ENCODE peak calls at places on chromosomes 5 and 9, in eight cellular contexts. R is stomach, X is tibial nerve, G is AG09319, B is heart left ventricle, N is endothelial cell, A is colonic mucosa, J is uterus. S is an unnamed sample.

GRCh38 chr5:52861368-52861767 is 73.7 kb downstream of the ITGA1 start:
- DNase-seq in R (no peak), X (no peak), G (no peak), B (no peak), N (no peak), A (no peak), J (no peak), S (no peak)

GRCh38 chr5:80706835-80707447 is 52.2 kb upstream of the DHFR start:
- DNase-seq in R (no peak), X (no peak), G (no peak), B (no peak), N (no peak), A (no peak), J (no peak), S (no peak)

GRCh38 chr9:136546697-136547481 is 1.0 kb upstream of the NOTCH1 start:
- DNase-seq in R (peak), X (no peak), G (no peak), B (no peak), N (no peak), A (peak), J (peak), S (peak)

GRCh38 chr5:172361566-172362238 is 78.1 kb upstream of the UBTD2 start:
- DNase-seq in R (no peak), X (peak), G (peak), B (no peak), N (no peak), A (no peak), J (no peak), S (no peak)

GRCh38 chr9:124366476-124367220 is 48.6 kb downstream of the PSMB7 start:
- DNase-seq in R (no peak), X (no peak), G (no peak), B (no peak), N (no peak), A (no peak), J (no peak), S (no peak)

GRCh38 chr9:107340920-107341632 is 58.0 kb downstream of the RAD23B start:
- DNase-seq in R (peak), X (peak), G (no peak), B (peak), N (peak), A (peak), J (peak), S (peak)

GRCh38 chr5:26719824-26720223 is 318.6 kb downstream of the CDH9 start:
- DNase-seq in R (no peak), X (no peak), G (no peak), B (no peak), N (no peak), A (no peak), J (no peak), S (no peak)

GRCh38 chr9:133658442-133659431 is 22.6 kb downstream of the DBH start:
- DNase-seq in R (peak), X (peak), G (no peak), B (peak), N (no peak), A (peak), J (peak), S (peak)

GRCh38 chr5:38846379-38846967 is 661 bp downstream of the OSMR start:
- DNase-seq in R (no peak), X (no peak), G (no peak), B (no peak), N (no peak), A (no peak), J (no peak), S (peak)

GRCh38 chr9:81002920-81003319 is 686.4 kb downstream of the TLE1 start:
- DNase-seq in R (no peak), X (no peak), G (no peak), B (no peak), N (no peak), A (no peak), J (no peak), S (no peak)

GRCh38 chr5:168239325-168239724 is 52.1 kb upstream of the WWC1 start:
- DNase-seq in R (no peak), X (no peak), G (no peak), B (no peak), N (no peak), A (no peak), J (no peak), S (no peak)

GRCh38 chr5:138273834-138274188 is 610 bp downstream of the GFRA3 start:
- DNase-seq in R (no peak), X (no peak), G (no peak), B (no peak), N (no peak), A (no peak), J (no peak), S (no peak)

GRCh38 chr5:31396611-31397295 is 135.1 kb downstream of the DROSHA start:
- DNase-seq in R (no peak), X (no peak), G (no peak), B (no peak), N (no peak), A (no peak), J (no peak), S (no peak)

GRCh38 chr9:124743686-124744348 is 27.3 kb downstream of the NR6A1 start:
- DNase-seq in R (no peak), X (no peak), G (no peak), B (no peak), N (no peak), A (no peak), J (no peak), S (no peak)

GRCh38 chr5:104265531-104266130 is 703.0 kb upstream of the NUDT12 start:
- DNase-seq in R (no peak), X (no peak), G (no peak), B (no peak), N (no peak), A (no peak), J (no peak), S (no peak)

GRCh38 chr9:68515304-68516017 is 25.2 kb downstream of the TMEM252 start:
- DNase-seq in R (peak), X (no peak), G (no peak), B (no peak), N (no peak), A (no peak), J (peak), S (peak)

DNA sequence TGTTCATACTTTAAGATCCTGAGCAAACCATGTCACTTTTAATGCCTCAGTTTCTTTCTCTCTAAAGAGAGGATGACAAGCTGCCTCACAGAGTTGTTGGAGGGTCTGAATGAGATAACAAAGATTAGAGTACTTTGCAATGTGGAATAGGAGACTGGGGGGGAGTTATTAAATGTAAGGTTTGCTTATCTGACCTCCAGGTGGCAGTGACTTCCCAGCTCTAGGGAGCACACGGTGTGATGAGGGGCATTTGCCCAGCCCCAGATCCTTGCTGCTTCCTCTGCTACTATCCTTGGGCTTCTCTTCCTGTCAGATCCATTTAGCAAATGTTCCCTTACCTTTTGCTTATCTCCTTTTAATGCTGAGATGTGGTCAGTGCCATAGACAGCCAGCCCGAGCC is 30.7 kb downstream of the ENHO start:
- DNase-seq in R (no peak), X (no peak), G (no peak), B (no peak), N (no peak), A (no peak), J (no peak), S (no peak)
- TF ChIP-seq CTCF in R (no peak), X (no peak), G (no peak), B (no peak), N (no peak), A (no peak), J (no peak), S (no peak)

GRCh38 chr5:35920890-35921289 is 17.5 kb downstream of the CAPSL start:
- DNase-seq in R (no peak), X (no peak), G (no peak), B (no peak), N (peak), A (no peak), J (no peak), S (no peak)
- TF ChIP-seq CTCF in R (no peak), X (no peak), G (no peak), B (no peak), N (no peak), A (no peak), J (no peak), S (no peak)

DNA sequence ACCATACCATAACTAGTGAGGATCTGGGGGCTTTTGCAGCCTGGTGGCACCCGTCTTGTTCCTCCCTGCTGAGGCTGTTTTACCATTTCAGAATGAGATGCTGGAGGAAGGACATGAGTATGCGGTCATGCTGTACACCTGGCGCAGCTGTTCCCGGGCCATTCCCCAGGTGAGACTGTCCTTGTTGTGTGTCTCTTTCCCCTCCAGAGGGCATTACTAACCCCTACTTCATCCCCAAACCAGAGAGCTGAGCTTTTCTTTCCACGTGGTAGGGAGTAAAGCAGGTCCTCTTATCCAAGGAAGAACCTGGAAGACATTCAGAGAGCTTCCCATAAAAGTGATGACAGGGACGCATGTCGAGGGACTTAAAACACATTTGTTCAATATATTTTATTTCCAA is 28.8 kb downstream of the CYFIP2 start:
- DNase-seq in R (no peak), X (no peak), G (no peak), B (no peak), N (no peak), A (no peak), J (no peak), S (no peak)
- TF ChIP-seq CTCF in R (no peak), X (no peak), G (no peak), B (no peak), N (no peak), A (no peak), J (no peak), S (no peak)

DNA sequence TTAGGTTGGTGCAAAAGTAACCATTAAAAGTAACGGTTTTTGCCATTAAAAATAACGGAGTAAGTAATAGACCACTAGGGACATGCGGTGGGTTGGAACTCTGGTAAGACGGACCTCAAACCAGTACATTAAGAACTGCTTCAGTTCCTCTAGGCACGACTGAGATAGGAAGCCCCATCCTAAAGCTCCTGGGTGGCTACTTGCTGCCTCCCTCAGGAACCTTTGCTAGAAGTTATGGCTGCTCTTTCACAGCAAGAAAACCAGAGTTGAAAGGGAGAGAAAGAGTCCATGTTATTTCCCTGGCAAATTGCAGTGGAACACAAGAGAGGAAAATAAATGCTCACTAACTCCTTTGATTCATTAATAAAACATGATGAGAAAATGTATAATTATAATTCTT is 47.6 kb downstream of the MCTP1 start:
- DNase-seq in R (no peak), X (no peak), G (no peak), B (no peak), N (no peak), A (no peak), J (no peak), S (no peak)
- TF ChIP-seq CTCF in R (no peak), X (no peak), G (no peak), B (no peak), N (no peak), A (no peak), J (no peak), S (no peak)